ENCODE peak calls at places on chromosomes 4 and X, in eight cellular contexts. One of them, this sample, is unnamed.

GRCh38 chrX:9765072-9765736 is 443 bp downstream of the GPR143 start:
- DNase-seq in left lung: no peak
- DNase-seq in heart left ventricle: no peak
- DNase-seq in A549: no peak
- DNase-seq in left ventricle myocardium inferior: no peak
- DNase-seq in endothelial cell of umbilical vein: no peak
- DNase-seq in fibroblast of lung: no peak
- DNase-seq in heart right ventricle: no peak
- DNase-seq in this sample: no peak

GRCh38 chrX:55598333-55598732 is 24.9 kb upstream of the FOXR2 start:
- DNase-seq in fibroblast of lung: no peak
- DNase-seq in endothelial cell of umbilical vein: no peak
- DNase-seq in heart right ventricle: no peak
- DNase-seq in left lung: no peak
- DNase-seq in heart left ventricle: no peak
- DNase-seq in A549: no peak
- DNase-seq in left ventricle myocardium inferior: no peak
- DNase-seq in this sample: no peak

GRCh38 chr4:99090511-99090910 is 1.9 kb upstream of the ADH5 start:
- DNase-seq in endothelial cell of umbilical vein: no peak
- DNase-seq in heart right ventricle: no peak
- DNase-seq in left lung: no peak
- DNase-seq in A549: no peak
- DNase-seq in heart left ventricle: no peak
- DNase-seq in fibroblast of lung: peak; percentile 41
- DNase-seq in left ventricle myocardium inferior: no peak
- DNase-seq in this sample: no peak

GRCh38 chrX:10496345-10496965 is 123.9 kb downstream of the MID1 start:
- DNase-seq in A549: no peak
- DNase-seq in left ventricle myocardium inferior: no peak
- DNase-seq in heart right ventricle: peak; percentile 42
- DNase-seq in heart left ventricle: no peak
- DNase-seq in left lung: no peak
- DNase-seq in endothelial cell of umbilical vein: peak; percentile 91
- DNase-seq in fibroblast of lung: peak; percentile 87
- DNase-seq in this sample: no peak

GRCh38 chr4:156634612-156635011 is 337.0 kb downstream of the PDGFC start:
- DNase-seq in A549: no peak
- DNase-seq in heart right ventricle: no peak
- DNase-seq in left ventricle myocardium inferior: no peak
- DNase-seq in fibroblast of lung: no peak
- DNase-seq in left lung: no peak
- DNase-seq in endothelial cell of umbilical vein: no peak
- DNase-seq in heart left ventricle: no peak
- DNase-seq in this sample: no peak

GRCh38 chr4:96952610-96953009 is 1112.7 kb downstream of the PDHA2 start:
- DNase-seq in heart right ventricle: no peak
- DNase-seq in A549: no peak
- DNase-seq in endothelial cell of umbilical vein: no peak
- DNase-seq in fibroblast of lung: no peak
- DNase-seq in left ventricle myocardium inferior: no peak
- DNase-seq in heart left ventricle: no peak
- DNase-seq in left lung: no peak
- DNase-seq in this sample: no peak

GRCh38 chr4:7500404-7500803 is 65.7 kb upstream of the PSAPL1 start:
- DNase-seq in left ventricle myocardium inferior: no peak
- DNase-seq in left lung: no peak
- DNase-seq in endothelial cell of umbilical vein: no peak
- DNase-seq in heart right ventricle: no peak
- DNase-seq in A549: no peak
- DNase-seq in fibroblast of lung: no peak
- DNase-seq in heart left ventricle: no peak
- DNase-seq in this sample: no peak

GRCh38 chr4:166066936-166067335 is 193.9 kb downstream of the TLL1 start:
- DNase-seq in left lung: no peak
- DNase-seq in A549: no peak
- DNase-seq in left ventricle myocardium inferior: no peak
- DNase-seq in fibroblast of lung: no peak
- DNase-seq in endothelial cell of umbilical vein: no peak
- DNase-seq in heart right ventricle: no peak
- DNase-seq in heart left ventricle: no peak
- DNase-seq in this sample: no peak

GRCh38 chr4:174401471-174402130 is 117.9 kb downstream of the CEP44 start:
- DNase-seq in heart right ventricle: no peak
- DNase-seq in left lung: no peak
- DNase-seq in endothelial cell of umbilical vein: no peak
- DNase-seq in fibroblast of lung: no peak
- DNase-seq in A549: peak; percentile 52
- DNase-seq in left ventricle myocardium inferior: no peak
- DNase-seq in heart left ventricle: no peak
- DNase-seq in this sample: no peak

GRCh38 chr4:124711469-124712416 is 789 bp downstream of the ANKRD50 start:
- DNase-seq in left ventricle myocardium inferior: no peak
- DNase-seq in left lung: no peak
- DNase-seq in heart right ventricle: peak; percentile 47
- DNase-seq in endothelial cell of umbilical vein: peak; percentile 77
- DNase-seq in fibroblast of lung: peak; percentile 81
- DNase-seq in A549: peak; percentile 66
- DNase-seq in heart left ventricle: peak; percentile 57
- DNase-seq in this sample: peak; percentile 75

GRCh38 chrX:46574941-46575381 is 1.4 kb downstream of the CHST7 start:
- DNase-seq in heart left ventricle: peak; percentile 30
- DNase-seq in left ventricle myocardium inferior: peak; percentile 15
- DNase-seq in fibroblast of lung: no peak
- DNase-seq in left lung: peak; percentile 85
- DNase-seq in heart right ventricle: no peak
- DNase-seq in A549: no peak
- DNase-seq in endothelial cell of umbilical vein: peak; percentile 26
- DNase-seq in this sample: no peak

GRCh38 chr4:76738081-76738931 is 159.6 kb downstream of the SOWAHB start:
- DNase-seq in endothelial cell of umbilical vein: peak; percentile 14
- DNase-seq in left ventricle myocardium inferior: no peak
- DNase-seq in fibroblast of lung: peak; percentile 97
- DNase-seq in heart right ventricle: peak; percentile 31
- DNase-seq in A549: no peak
- DNase-seq in left lung: no peak
- DNase-seq in heart left ventricle: peak; percentile 66
- DNase-seq in this sample: no peak

GRCh38 chr4:105551968-105552746 is at the start of gene ARHGEF38:
- DNase-seq in left ventricle myocardium inferior: no peak
- DNase-seq in fibroblast of lung: peak; percentile 2
- DNase-seq in endothelial cell of umbilical vein: no peak
- DNase-seq in heart left ventricle: no peak
- DNase-seq in heart right ventricle: no peak
- DNase-seq in left lung: peak; percentile 36
- DNase-seq in A549: no peak
- DNase-seq in this sample: peak; percentile 90

GRCh38 chrX:12329476-12329875 is 191.2 kb downstream of the FRMPD4 start:
- DNase-seq in heart right ventricle: no peak
- DNase-seq in endothelial cell of umbilical vein: no peak
- DNase-seq in fibroblast of lung: no peak
- DNase-seq in left lung: no peak
- DNase-seq in heart left ventricle: no peak
- DNase-seq in left ventricle myocardium inferior: no peak
- DNase-seq in A549: no peak
- DNase-seq in this sample: no peak

GRCh38 chr4:135744928-135745327 is 1543.3 kb upstream of the PABPC4L start:
- DNase-seq in left ventricle myocardium inferior: no peak
- DNase-seq in fibroblast of lung: no peak
- DNase-seq in heart left ventricle: no peak
- DNase-seq in endothelial cell of umbilical vein: no peak
- DNase-seq in heart right ventricle: no peak
- DNase-seq in left lung: no peak
- DNase-seq in A549: no peak
- DNase-seq in this sample: no peak

GRCh38 chrX:131985526-131986049 is 37.5 kb upstream of the STK26 start:
- DNase-seq in left lung: no peak
- DNase-seq in heart left ventricle: no peak
- DNase-seq in left ventricle myocardium inferior: no peak
- DNase-seq in A549: no peak
- DNase-seq in endothelial cell of umbilical vein: no peak
- DNase-seq in heart right ventricle: no peak
- DNase-seq in fibroblast of lung: no peak
- DNase-seq in this sample: no peak

GRCh38 chr4:101418055-101418454 is 70.7 kb upstream of the PPP3CA start:
- DNase-seq in left ventricle myocardium inferior: no peak
- DNase-seq in fibroblast of lung: no peak
- DNase-seq in A549: no peak
- DNase-seq in heart left ventricle: no peak
- DNase-seq in left lung: no peak
- DNase-seq in heart right ventricle: no peak
- DNase-seq in endothelial cell of umbilical vein: peak; percentile 10
- DNase-seq in this sample: no peak

GRCh38 chrX:16711219-16712115 is 1.0 kb downstream of the CTPS2 start:
- DNase-seq in endothelial cell of umbilical vein: peak; percentile 10
- DNase-seq in left lung: no peak
- DNase-seq in left ventricle myocardium inferior: peak; percentile 16
- DNase-seq in A549: no peak
- DNase-seq in heart right ventricle: no peak
- DNase-seq in fibroblast of lung: peak; percentile 3
- DNase-seq in heart left ventricle: no peak
- DNase-seq in this sample: no peak

GRCh38 chr4:64582492-64582891 is 173.2 kb upstream of the TECRL start:
- DNase-seq in left ventricle myocardium inferior: no peak
- DNase-seq in fibroblast of lung: no peak
- DNase-seq in left lung: no peak
- DNase-seq in heart left ventricle: no peak
- DNase-seq in A549: no peak
- DNase-seq in heart right ventricle: no peak
- DNase-seq in endothelial cell of umbilical vein: no peak
- DNase-seq in this sample: no peak

GRCh38 chr4:173257732-173258717 is 76.1 kb downstream of the HMGB2 start:
- DNase-seq in heart right ventricle: peak; percentile 61
- DNase-seq in left lung: no peak
- DNase-seq in A549: peak; percentile 5
- DNase-seq in endothelial cell of umbilical vein: peak; percentile 74
- DNase-seq in left ventricle myocardium inferior: peak; percentile 46
- DNase-seq in heart left ventricle: peak; percentile 59
- DNase-seq in fibroblast of lung: peak; percentile 83
- DNase-seq in this sample: peak; percentile 61

GRCh38 chr4:105061136-105061696 is 85.5 kb upstream of the TET2 start:
- DNase-seq in left ventricle myocardium inferior: no peak
- DNase-seq in A549: no peak
- DNase-seq in fibroblast of lung: no peak
- DNase-seq in heart right ventricle: peak; percentile 10
- DNase-seq in heart left ventricle: no peak
- DNase-seq in endothelial cell of umbilical vein: peak; percentile 83
- DNase-seq in left lung: no peak
- DNase-seq in this sample: peak; percentile 25

GRCh38 chr4:19838858-19839257 is 412.8 kb upstream of the SLIT2 start:
- DNase-seq in heart left ventricle: no peak
- DNase-seq in fibroblast of lung: no peak
- DNase-seq in heart right ventricle: no peak
- DNase-seq in A549: no peak
- DNase-seq in left ventricle myocardium inferior: no peak
- DNase-seq in endothelial cell of umbilical vein: no peak
- DNase-seq in left lung: no peak
- DNase-seq in this sample: no peak
- H3K9me3 ChIP-seq in heart left ventricle: no peaks in the 10 kb centered on the region
- H3K9me3 ChIP-seq in fibroblast of lung: no peaks in the 10 kb centered on the region
- H3K9me3 ChIP-seq in heart right ventricle: no peaks in the 10 kb centered on the region
- H3K9me3 ChIP-seq in A549: no peaks in the 10 kb centered on the region
- H3K9me3 ChIP-seq in left ventricle myocardium inferior: no peaks in the 10 kb centered on the region
- H3K9me3 ChIP-seq in endothelial cell of umbilical vein: no peaks in the 10 kb centered on the region
- H3K9me3 ChIP-seq in left lung: no peaks in the 10 kb centered on the region
- H3K9me3 ChIP-seq in this sample: no peaks in the 10 kb centered on the region

GRCh38 chr4:15799703-15800102 is 21.6 kb downstream of the CD38 start:
- DNase-seq in heart left ventricle: no peak
- DNase-seq in A549: no peak
- DNase-seq in heart right ventricle: no peak
- DNase-seq in endothelial cell of umbilical vein: no peak
- DNase-seq in left lung: no peak
- DNase-seq in left ventricle myocardium inferior: no peak
- DNase-seq in fibroblast of lung: no peak
- DNase-seq in this sample: no peak
- H3K9me3 ChIP-seq in heart left ventricle: peaks cover 10% of the 10 kb centered on the region
- H3K9me3 ChIP-seq in A549: peaks cover 3% of the 10 kb centered on the region
- H3K9me3 ChIP-seq in heart right ventricle: no peaks in the 10 kb centered on the region
- H3K9me3 ChIP-seq in endothelial cell of umbilical vein: no peaks in the 10 kb centered on the region
- H3K9me3 ChIP-seq in left lung: no peaks in the 10 kb centered on the region
- H3K9me3 ChIP-seq in left ventricle myocardium inferior: peaks cover 8% of the 10 kb centered on the region
- H3K9me3 ChIP-seq in fibroblast of lung: no peaks in the 10 kb centered on the region
- H3K9me3 ChIP-seq in this sample: no peaks in the 10 kb centered on the region

DNA sequence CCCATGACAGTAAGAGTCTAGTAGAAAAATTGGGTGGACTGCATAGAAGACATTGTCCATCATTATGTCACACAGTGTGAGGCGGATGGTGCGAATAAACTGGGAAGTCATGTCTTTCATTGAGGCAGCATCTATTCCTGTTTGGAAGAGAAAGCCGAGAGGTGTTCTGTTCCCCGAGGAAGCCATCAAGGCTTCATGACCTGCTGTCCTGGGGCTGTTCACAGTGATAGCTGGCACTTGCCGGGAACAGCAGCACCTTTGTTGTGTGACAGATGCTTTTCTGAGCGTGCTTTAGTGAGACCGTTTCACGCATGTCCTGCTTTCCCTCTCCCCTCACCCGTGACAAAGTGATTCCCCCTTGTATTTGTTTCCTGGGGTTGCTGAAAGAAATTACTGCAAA is 20.3 kb downstream of the RGS12 start:
- DNase-seq in endothelial cell of umbilical vein: no peak
- DNase-seq in left lung: no peak
- DNase-seq in A549: no peak
- DNase-seq in fibroblast of lung: no peak
- DNase-seq in heart left ventricle: no peak
- DNase-seq in heart right ventricle: no peak
- DNase-seq in left ventricle myocardium inferior: no peak
- DNase-seq in this sample: no peak
- H3K9me3 ChIP-seq in endothelial cell of umbilical vein: no peaks in the 10 kb centered on the region
- H3K9me3 ChIP-seq in left lung: no peaks in the 10 kb centered on the region
- H3K9me3 ChIP-seq in A549: no peaks in the 10 kb centered on the region
- H3K9me3 ChIP-seq in fibroblast of lung: no peaks in the 10 kb centered on the region
- H3K9me3 ChIP-seq in heart left ventricle: no peaks in the 10 kb centered on the region
- H3K9me3 ChIP-seq in heart right ventricle: no peaks in the 10 kb centered on the region
- H3K9me3 ChIP-seq in left ventricle myocardium inferior: no peaks in the 10 kb centered on the region
- H3K9me3 ChIP-seq in this sample: no peaks in the 10 kb centered on the region

GRCh38 chrX:45035071-45035470 is 162.1 kb downstream of the KDM6A start:
- DNase-seq in A549: no peak
- DNase-seq in heart right ventricle: no peak
- DNase-seq in endothelial cell of umbilical vein: no peak
- DNase-seq in left lung: no peak
- DNase-seq in left ventricle myocardium inferior: no peak
- DNase-seq in fibroblast of lung: no peak
- DNase-seq in heart left ventricle: no peak
- DNase-seq in this sample: no peak

GRCh38 chrX:45036161-45036560 is 163.2 kb downstream of the KDM6A start:
- DNase-seq in heart left ventricle: no peak
- DNase-seq in heart right ventricle: no peak
- DNase-seq in left ventricle myocardium inferior: no peak
- DNase-seq in left lung: no peak
- DNase-seq in fibroblast of lung: no peak
- DNase-seq in endothelial cell of umbilical vein: no peak
- DNase-seq in A549: no peak
- DNase-seq in this sample: no peak

DNA sequence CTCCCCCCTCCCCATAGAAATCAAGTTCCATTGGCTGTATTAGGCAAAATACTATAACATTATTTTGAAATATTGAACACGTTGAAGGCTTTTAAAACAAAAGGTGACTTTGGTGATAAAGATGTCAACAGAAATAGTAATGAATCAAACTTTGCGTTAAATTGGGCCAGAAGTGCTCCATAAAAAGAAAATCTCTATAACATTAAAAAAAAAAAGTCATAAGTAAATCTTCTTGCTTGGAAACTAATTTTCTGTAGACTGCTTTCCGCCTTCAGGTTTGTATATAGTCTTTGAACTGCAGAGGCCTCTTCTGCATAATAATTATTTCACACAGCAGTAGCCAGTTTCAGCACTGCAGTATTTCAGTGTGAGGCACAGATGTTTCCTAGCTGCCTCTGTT is 158.8 kb downstream of the KDM6A start:
- DNase-seq in endothelial cell of umbilical vein: no peak
- DNase-seq in heart right ventricle: no peak
- DNase-seq in left lung: no peak
- DNase-seq in fibroblast of lung: no peak
- DNase-seq in A549: no peak
- DNase-seq in left ventricle myocardium inferior: no peak
- DNase-seq in heart left ventricle: no peak
- DNase-seq in this sample: no peak
- H3K9me3 ChIP-seq in endothelial cell of umbilical vein: no peaks in the 10 kb centered on the region
- H3K9me3 ChIP-seq in heart right ventricle: no peaks in the 10 kb centered on the region
- H3K9me3 ChIP-seq in left lung: no peaks in the 10 kb centered on the region
- H3K9me3 ChIP-seq in fibroblast of lung: no peaks in the 10 kb centered on the region
- H3K9me3 ChIP-seq in A549: no peaks in the 10 kb centered on the region
- H3K9me3 ChIP-seq in left ventricle myocardium inferior: no peaks in the 10 kb centered on the region
- H3K9me3 ChIP-seq in heart left ventricle: no peaks in the 10 kb centered on the region
- H3K9me3 ChIP-seq in this sample: no peaks in the 10 kb centered on the region

This sample was measured in colonic mucosa.